ENCODE peak calls at places on chromosomes 2 and 18, in seven cellular contexts. O is left kidney; D is caudate nucleus; C is lung microvascular endothelial cell; Z is activated CD8-positive, alpha-beta memory T cell treated with anti-CD3 and anti-CD28 coated beads for 48 hours; I is HT-29; H is ACHN. T is an unnamed sample.

GRCh38 chr2:42043789-42044394 is 3.9 kb upstream of the PKDCC start:
- DNase-seq in D (no peak), H (no peak), O (no peak), I (no peak), C (no peak), Z (no peak), T (no peak)

GRCh38 chr2:43143756-43144155 is 82.7 kb downstream of the ZFP36L2 start:
- DNase-seq in Z (no peak), O (no peak), I (no peak), H (no peak), C (no peak), D (no peak), T (no peak)

GRCh38 chr2:196182439-196183171 is 11.2 kb upstream of the STK17B start:
- DNase-seq in D (no peak), O (no peak), C (no peak), I (peak; percentile 41), H (no peak), Z (no peak), T (no peak)

GRCh38 chr2:235034270-235035135 is 82.7 kb downstream of the SH3BP4 start:
- DNase-seq in D (no peak), C (no peak), H (no peak), Z (no peak), O (no peak), I (no peak), T (no peak)

GRCh38 chr18:49655266-49656097 is 93.6 kb downstream of the LIPG start:
- DNase-seq in H (no peak), O (peak; percentile 35), C (no peak), D (no peak), I (no peak), Z (no peak), T (no peak)

GRCh38 chr2:202643012-202643858 is 8.5 kb downstream of the FAM117B start:
- DNase-seq in I (peak; percentile 59), D (no peak), H (no peak), Z (no peak), O (peak; percentile 14), C (no peak), T (no peak)

GRCh38 chr18:61991201-61991600 is 98.4 kb upstream of the RNF152 start:
- DNase-seq in O (no peak), H (no peak), D (no peak), I (no peak), C (no peak), Z (no peak), T (no peak)

GRCh38 chr2:64837116-64837704 is 152.0 kb upstream of the SLC1A4 start:
- DNase-seq in I (peak; percentile 67), O (no peak), D (no peak), Z (no peak), H (peak; percentile 54), C (no peak), T (peak; percentile 83)

GRCh38 chr2:1633092-1633721 is 111.1 kb downstream of the PXDN start:
- DNase-seq in O (peak; percentile 47), C (no peak), Z (no peak), D (no peak), H (no peak), I (peak; percentile 75), T (no peak)

GRCh38 chr2:8597526-8598225 is 84.2 kb upstream of the ID2 start:
- DNase-seq in I (no peak), Z (no peak), D (no peak), C (no peak), H (no peak), O (no peak), T (no peak)

GRCh38 chr2:98469862-98470544 is 25.3 kb downstream of the INPP4A start:
- DNase-seq in D (no peak), C (no peak), O (no peak), Z (no peak), H (peak; percentile 19), I (no peak), T (no peak)

GRCh38 chr2:49044680-49045079 is 109.6 kb downstream of the FSHR start:
- DNase-seq in C (no peak), Z (no peak), I (peak; percentile 3), D (no peak), O (no peak), H (peak; percentile 21), T (no peak)

GRCh38 chr2:112033600-112033999 is 21.5 kb upstream of the TMEM87B start:
- DNase-seq in I (no peak), H (peak; percentile 49), C (no peak), Z (no peak), O (no peak), D (no peak), T (no peak)

GRCh38 chr2:10057231-10058107 is 14.1 kb downstream of the KLF11 start:
- DNase-seq in O (peak; percentile 91), I (peak; percentile 70), H (no peak), Z (no peak), C (no peak), D (no peak), T (no peak)

GRCh38 chr2:113172721-113173562 is 829 bp upstream of the PSD4 start:
- DNase-seq in D (no peak), C (no peak), O (no peak), H (no peak), Z (no peak), I (no peak), T (no peak)

GRCh38 chr2:188869560-188869959 is 104.6 kb upstream of the COL3A1 start:
- DNase-seq in C (no peak), H (no peak), I (no peak), O (no peak), Z (no peak), D (no peak), T (no peak)

GRCh38 chr2:15930589-15931513 is 9.5 kb upstream of the MYCN start:
- DNase-seq in Z (no peak), O (no peak), H (no peak), D (no peak), I (no peak), C (no peak), T (no peak)

GRCh38 chr2:36559221-36559942 is 38.6 kb downstream of the FEZ2 start:
- DNase-seq in C (no peak), I (peak; percentile 22), H (no peak), O (no peak), D (no peak), Z (no peak), T (no peak)

GRCh38 chr2:46319711-46320110 is 22.5 kb downstream of the EPAS1 start:
- DNase-seq in C (no peak), H (no peak), I (no peak), O (no peak), Z (no peak), D (no peak), T (no peak)

GRCh38 chr18:34880882-34881852 is 160.0 kb upstream of the MAPRE2 start:
- DNase-seq in C (no peak), O (no peak), H (peak; percentile 19), I (peak; percentile 32), Z (no peak), D (no peak), T (no peak)

GRCh38 chr2:238945433-238946150 is 97.7 kb downstream of the TWIST2 start:
- DNase-seq in D (no peak), O (peak; percentile 58), H (peak; percentile 27), Z (no peak), C (peak; percentile 53), I (peak; percentile 63), T (no peak)

GRCh38 chr2:138621139-138621538 is 119.6 kb downstream of the SPOPL start:
- DNase-seq in H (no peak), O (no peak), D (no peak), C (no peak), Z (no peak), I (peak; percentile 69), T (no peak)

GRCh38 chr2:70964596-70965386 is 13.6 kb upstream of the ANKRD53 start:
- DNase-seq in O (peak; percentile 86), Z (peak; percentile 56), H (peak; percentile 74), I (no peak), D (peak; percentile 49), C (peak; percentile 68), T (no peak)

GRCh38 chr2:118055512-118056164 is 32.6 kb upstream of the INSIG2 start:
- DNase-seq in D (no peak), Z (no peak), O (peak; percentile 71), I (no peak), H (no peak), C (no peak), T (no peak)

GRCh38 chr18:11320981-11321380 is 171.6 kb upstream of the PIEZO2 start:
- DNase-seq in C (no peak), H (no peak), D (no peak), Z (no peak), O (no peak), I (no peak), T (no peak)